ENCODE peak calls at places on chromosomes 11 and 22, in eight cellular contexts. D is nephron progenitor cell, T is B cell, K is HFFc6, Q is uterus, F is fibroblast of mammary gland, B is body of pancreas, G is cardiac fibroblast. O is an unnamed sample.

GRCh38 chr11:20374746-20375305 is 11.3 kb downstream of the HTATIP2 start:
- DNase-seq in G (no peak), Q (no peak), B (no peak), K (no peak), T (no peak), F (peak; percentile 51), D (no peak), O (no peak)

GRCh38 chr11:1271002-1271401 is 38.4 kb downstream of the TOLLIP start:
- DNase-seq in K (no peak), B (no peak), Q (no peak), G (peak; percentile 16), T (no peak), F (no peak), D (no peak), O (no peak)

GRCh38 chr11:114157476-114158050 is 98.1 kb downstream of the ZBTB16 start:
- DNase-seq in F (no peak), B (no peak), K (no peak), T (no peak), G (no peak), Q (no peak), D (no peak), O (no peak)

GRCh38 chr11:105829084-105829483 is 193.0 kb downstream of the MSANTD4 start:
- DNase-seq in D (no peak), K (no peak), G (no peak), T (peak; percentile 40), B (no peak), F (no peak), Q (no peak), O (no peak)

GRCh38 chr22:22450343-22450839 is 58.2 kb downstream of the ZNF280B start:
- DNase-seq in T (peak; percentile 76), F (peak; percentile 8), K (no peak), D (no peak), G (no peak), B (peak; percentile 21), Q (no peak), O (no peak)

GRCh38 chr11:129402196-129402595 is 26.5 kb downstream of the BARX2 start:
- DNase-seq in K (no peak), B (no peak), D (no peak), G (no peak), F (no peak), Q (no peak), T (no peak), O (no peak)

GRCh38 chr22:31958625-31959239 is 14.4 kb downstream of the YWHAH start:
- DNase-seq in G (no peak), K (no peak), Q (no peak), F (no peak), T (no peak), D (no peak), B (no peak), O (peak; percentile 35)

GRCh38 chr22:36010913-36011312 is 17.7 kb downstream of the RBFOX2 start:
- DNase-seq in F (peak; percentile 94), B (no peak), K (peak; percentile 81), D (no peak), G (peak; percentile 71), Q (no peak), T (no peak), O (no peak)

GRCh38 chr22:25754527-25755202 is 12.7 kb downstream of the MYO18B start:
- DNase-seq in Q (peak; percentile 82), F (peak; percentile 94), G (peak; percentile 85), K (no peak), B (no peak), T (no peak), D (no peak), O (no peak)

GRCh38 chr22:47232753-47233152 is 470.3 kb downstream of the TBC1D22A start:
- DNase-seq in B (no peak), D (no peak), F (no peak), T (no peak), G (no peak), K (no peak), Q (no peak), O (no peak)

GRCh38 chr22:30021881-30022619 is 58.2 kb upstream of the HORMAD2 start:
- DNase-seq in D (no peak), F (no peak), T (no peak), G (no peak), K (no peak), Q (no peak), B (no peak), O (no peak)

GRCh38 chr11:27296406-27296994 is 66.5 kb downstream of the CCDC34 start:
- DNase-seq in Q (no peak), K (peak; percentile 61), D (no peak), B (peak; percentile 20), T (no peak), F (peak; percentile 75), G (peak; percentile 79), O (no peak)

GRCh38 chr11:1139441-1140066 is 18.2 kb upstream of the MUC5AC start:
- DNase-seq in F (peak; percentile 11), K (peak; percentile 79), G (peak; percentile 15), B (no peak), D (peak; percentile 22), T (no peak), Q (no peak), O (no peak)

GRCh38 chr22:19579880-19580279 is 55.7 kb upstream of the CLDN5 start:
- DNase-seq in D (no peak), K (no peak), B (no peak), T (no peak), F (no peak), G (peak; percentile 17), Q (no peak), O (peak; percentile 64)

GRCh38 chr22:31079095-31079642 is 1.9 kb upstream of the SMTN start:
- DNase-seq in Q (no peak), F (no peak), T (no peak), G (no peak), K (no peak), D (no peak), B (peak; percentile 78), O (no peak)

GRCh38 chr11:121810291-121810690 is 305.7 kb downstream of the BLID start:
- DNase-seq in D (no peak), K (peak; percentile 83), G (peak; percentile 34), T (no peak), Q (no peak), B (no peak), F (peak; percentile 81), O (no peak)

GRCh38 chr11:11459578-11459977 is 106.5 kb upstream of the CSNK2A3 start:
- DNase-seq in Q (no peak), B (no peak), F (no peak), K (no peak), T (no peak), D (no peak), G (no peak), O (no peak)

GRCh38 chr11:110455718-110456117 is 26.0 kb downstream of the FDX1 start:
- DNase-seq in G (no peak), K (no peak), D (no peak), T (no peak), Q (no peak), F (no peak), B (no peak), O (peak; percentile 16)

GRCh38 chr11:118902336-118903203 is 18.9 kb downstream of the CXCR5 start:
- DNase-seq in D (no peak), T (no peak), Q (peak; percentile 17), B (no peak), G (no peak), F (no peak), K (no peak), O (no peak)
- TF ChIP-seq CTCF in D (no peak), T (no peak), Q (no peak), B (no peak), G (no peak), F (no peak), K (no peak), O (no peak)

DNA sequence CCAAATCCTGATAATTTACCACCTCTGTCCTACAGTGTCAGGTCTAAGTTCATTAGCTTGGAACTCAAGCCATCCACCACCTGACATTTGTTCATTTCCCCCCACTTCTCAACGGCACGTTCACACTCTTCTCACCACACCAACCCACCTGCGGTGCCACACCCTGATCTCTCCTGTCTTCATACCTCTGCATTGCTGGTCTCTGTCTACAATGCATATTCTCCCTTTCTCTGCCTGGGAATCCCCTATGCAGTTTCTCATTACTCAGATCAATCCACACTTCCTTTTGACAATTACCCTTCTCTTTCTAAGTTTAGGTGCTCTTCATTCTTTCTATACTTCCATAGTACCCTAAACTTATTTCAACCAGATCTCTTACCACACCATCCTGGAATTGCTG is 20.4 kb upstream of the EMSY start:
- DNase-seq in B (no peak), D (no peak), K (no peak), Q (no peak), G (no peak), F (no peak), T (no peak), O (peak; percentile 58)
- TF ChIP-seq CTCF in B (no peak), D (no peak), K (no peak), Q (no peak), G (no peak), F (no peak), T (no peak), O (no peak)

GRCh38 chr22:20773793-20774212 is at the start of gene SERPIND1:
- DNase-seq in K (no peak), B (no peak), T (no peak), D (no peak), F (no peak), G (no peak), Q (no peak), O (no peak)

GRCh38 chr22:20775342-20775895 is 1.5 kb downstream of the SERPIND1 start:
- DNase-seq in D (no peak), G (no peak), F (no peak), K (no peak), B (no peak), Q (no peak), T (no peak), O (no peak)

GRCh38 chr22:20774882-20775281 is 969 bp downstream of the SERPIND1 start:
- DNase-seq in T (no peak), B (no peak), D (no peak), Q (no peak), K (no peak), F (no peak), G (no peak), O (no peak)

GRCh38 chr22:20776624-20777405 is 2.9 kb downstream of the SERPIND1 start:
- DNase-seq in Q (no peak), K (no peak), G (no peak), F (no peak), T (no peak), D (no peak), B (no peak), O (no peak)

DNA sequence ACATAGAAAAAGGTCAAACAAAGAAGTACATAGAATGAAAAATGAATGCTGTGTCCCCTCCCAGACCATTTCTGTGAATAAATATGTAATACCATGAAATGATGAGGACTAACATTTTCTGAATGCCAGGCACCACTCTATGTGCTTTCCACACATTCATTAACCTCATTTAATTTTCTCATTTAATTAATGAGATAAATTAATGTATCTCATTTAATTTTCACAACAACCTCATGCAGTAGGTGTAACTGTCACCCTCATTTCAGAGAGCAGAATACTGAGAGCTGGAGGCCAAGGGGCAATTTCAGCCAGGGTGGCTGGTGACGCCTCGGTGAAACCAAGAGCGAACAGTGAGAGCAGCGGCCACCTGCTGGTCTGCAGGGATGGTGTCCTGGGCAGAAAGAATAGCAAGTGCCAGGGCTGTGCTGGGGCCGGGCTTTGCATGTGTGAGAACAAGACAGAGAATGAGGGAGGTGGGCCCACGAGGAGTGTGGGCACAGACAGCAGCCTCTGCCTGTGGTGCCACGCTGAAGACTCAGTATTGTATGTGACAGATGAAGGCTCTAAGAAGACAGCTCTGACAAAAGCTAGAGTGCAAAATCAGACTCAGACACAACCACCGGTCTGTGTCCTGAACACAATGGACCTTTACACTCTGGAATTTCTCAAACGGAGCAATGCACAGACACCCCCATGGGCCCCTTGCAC is 1.8 kb upstream of the SERPIND1 start:
- DNase-seq in F (no peak), T (no peak), D (peak; percentile 10), K (no peak), Q (no peak), G (no peak), B (no peak), O (no peak)
- TF ChIP-seq CTCF in F (no peak), T (no peak), D (peak; percentile 16), K (peak; percentile 38), Q (no peak), G (peak; percentile 13), B (no peak), O (no peak)

GRCh38 chr11:91513734-91514133 is 710.9 kb upstream of the FAT3 start:
- DNase-seq in F (no peak), K (no peak), Q (no peak), G (no peak), T (no peak), D (no peak), B (no peak), O (no peak)
- TF ChIP-seq CTCF in F (no peak), K (no peak), Q (no peak), G (no peak), T (no peak), D (peak; percentile 30), B (peak; percentile 22), O (no peak)

O was measured in activated CD8-positive, alpha-beta T cell treated with anti-CD3 and anti-CD28 coated beads for 36 hours.